ENCODE peak calls at places on chromosomes 6 and 20, in eight cellular contexts. X, J, Y, O, R, C, S and V are unnamed samples.

GRCh38 chr20:60984666-60985065 is 267.4 kb upstream of the CDH4 start:
- DNase-seq in S (no peak), O (no peak), X (no peak), Y (no peak), J (no peak), C (no peak), R (no peak), V (no peak)

GRCh38 chr6:150116195-150116800 is 26.5 kb upstream of the PPP1R14C start:
- DNase-seq in O (no peak), R (no peak), X (no peak), C (no peak), Y (no peak), J (no peak), S (no peak), V (no peak)

GRCh38 chr20:11432407-11432806 is 485.3 kb upstream of the BTBD3 start:
- DNase-seq in X (peak; percentile 95), J (no peak), Y (no peak), C (no peak), R (no peak), S (no peak), O (no peak), V (no peak)

GRCh38 chr6:118377711-118378414 is 170.2 kb upstream of the PLN start:
- DNase-seq in R (no peak), C (peak; percentile 68), J (no peak), S (peak; percentile 74), X (no peak), O (no peak), Y (peak; percentile 64), V (no peak)

GRCh38 chr20:10611357-10611756 is 62.4 kb downstream of the JAG1 start:
- DNase-seq in C (peak; percentile 69), J (no peak), R (peak; percentile 41), S (no peak), Y (no peak), X (peak; percentile 66), O (peak; percentile 35), V (peak; percentile 77)

GRCh38 chr6:111871725-111872520 is 1.3 kb downstream of the FYN start:
- DNase-seq in Y (peak; percentile 61), X (peak; percentile 30), O (peak; percentile 33), J (peak; percentile 37), S (no peak), C (peak; percentile 64), R (peak; percentile 60), V (peak; percentile 38)

GRCh38 chr6:158764188-158764849 is 54.8 kb downstream of the EZR start:
- DNase-seq in O (peak; percentile 22), Y (no peak), X (no peak), R (no peak), S (no peak), C (no peak), J (no peak), V (no peak)

GRCh38 chr6:100100776-100101175 is 106.8 kb upstream of the MCHR2 start:
- DNase-seq in Y (no peak), X (no peak), R (no peak), O (no peak), C (no peak), S (no peak), J (no peak), V (no peak)

GRCh38 chr20:11697055-11697454 is 220.6 kb upstream of the BTBD3 start:
- DNase-seq in C (no peak), S (no peak), Y (no peak), R (no peak), O (peak; percentile 40), X (no peak), J (no peak), V (no peak)

DNA sequence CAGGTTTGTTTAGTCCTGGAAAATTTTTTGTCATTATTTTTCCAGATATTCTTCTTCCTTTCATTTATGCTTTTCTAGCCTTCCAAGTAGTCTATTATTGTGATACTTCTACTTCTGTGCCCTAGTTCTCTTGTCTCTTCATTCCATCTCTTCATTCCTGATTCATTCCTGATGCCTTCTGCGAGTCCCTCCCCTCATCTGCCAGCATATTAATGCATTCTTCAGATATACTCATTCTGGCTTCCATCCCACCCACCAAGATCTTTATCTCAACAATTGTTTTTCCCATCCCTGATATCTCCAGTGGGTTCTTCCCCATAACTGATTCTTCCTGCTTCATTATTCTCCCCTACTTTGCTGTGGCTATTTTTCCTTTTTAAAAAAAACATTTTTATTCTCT is 35.2 kb downstream of the ALDH5A1 start:
- DNase-seq in Y (no peak), S (no peak), O (no peak), C (no peak), R (no peak), X (no peak), J (no peak), V (no peak)
- H3K36me3 ChIP-seq in Y (peaks cover 16% of the 10 kb centered on the region), S (peaks cover 9% of the 10 kb centered on the region), O (no peaks in the 10 kb centered on the region), C (no peaks in the 10 kb centered on the region), R (no peaks in the 10 kb centered on the region), X (no peaks in the 10 kb centered on the region), J (no peaks in the 10 kb centered on the region), V (no peaks in the 10 kb centered on the region)

GRCh38 chr6:1001655-1002349 is 308.9 kb upstream of the EXOC2 start:
- DNase-seq in C (no peak), X (no peak), O (no peak), Y (no peak), J (no peak), R (no peak), S (no peak), V (no peak)

GRCh38 chr6:1004885-1005635 is 306.8 kb upstream of the FOXQ1 start:
- DNase-seq in C (no peak), S (no peak), O (no peak), R (no peak), Y (no peak), J (no peak), X (no peak), V (no peak)

GRCh38 chr6:1002989-1003388 is 308.9 kb upstream of the FOXQ1 start:
- DNase-seq in X (no peak), S (no peak), Y (no peak), O (no peak), C (no peak), J (no peak), R (no peak), V (no peak)

GRCh38 chr6:1007159-1007558 is 304.7 kb upstream of the FOXQ1 start:
- DNase-seq in Y (no peak), R (no peak), C (no peak), X (no peak), J (no peak), S (no peak), O (no peak), V (no peak)

GRCh38 chr6:1003394-1004160 is 308.3 kb upstream of the FOXQ1 start:
- DNase-seq in X (no peak), C (no peak), R (no peak), O (no peak), J (no peak), Y (no peak), S (no peak), V (no peak)
- H3K27me3 ChIP-seq in X (peaks cover 19% of the 10 kb centered on the region), C (no peaks in the 10 kb centered on the region), R (no peaks in the 10 kb centered on the region), O (no peaks in the 10 kb centered on the region), J (no peaks in the 10 kb centered on the region), Y (no peaks in the 10 kb centered on the region), S (no peaks in the 10 kb centered on the region), V (no peaks in the 10 kb centered on the region)

DNA sequence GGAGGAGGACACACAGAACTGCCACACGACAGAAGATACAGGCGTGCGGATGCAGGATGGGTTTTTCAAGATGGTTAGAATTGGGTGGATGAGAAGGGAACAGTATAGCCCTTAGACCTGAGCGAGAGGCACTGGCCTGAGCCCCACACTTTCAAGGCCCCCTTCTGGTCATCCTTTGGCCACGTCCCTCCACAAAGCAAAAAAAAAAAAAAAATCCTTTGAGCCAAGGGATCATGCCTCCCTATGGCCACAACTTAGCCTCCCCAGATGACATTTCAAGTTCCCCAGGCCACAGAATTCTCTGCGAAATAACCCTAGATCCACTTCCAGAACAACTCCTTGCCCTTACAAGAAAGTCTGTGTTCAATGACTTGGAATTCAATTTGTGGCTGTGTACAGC is 30.4 kb downstream of the ELOVL2 start:
- DNase-seq in O (no peak), Y (no peak), J (no peak), C (no peak), X (no peak), S (no peak), R (no peak), V (no peak)
- H3K4me1 ChIP-seq in O (peaks cover 36% of the 10 kb centered on the region), Y (no peaks in the 10 kb centered on the region), J (no peaks in the 10 kb centered on the region), C (no peaks in the 10 kb centered on the region), X (peaks cover 10% of the 10 kb centered on the region), S (no peaks in the 10 kb centered on the region), R (peaks cover 6% of the 10 kb centered on the region), V (no peaks in the 10 kb centered on the region)

GRCh38 chr20:45848421-45848820 is 8.8 kb downstream of the ACOT8 start:
- DNase-seq in X (no peak), Y (no peak), S (no peak), C (no peak), R (no peak), J (no peak), O (no peak), V (no peak)

GRCh38 chr20:45851501-45851900 is 5.7 kb downstream of the ACOT8 start:
- DNase-seq in R (no peak), C (no peak), O (no peak), S (no peak), X (no peak), Y (no peak), J (no peak), V (no peak)

GRCh38 chr20:45850238-45850637 is 7.0 kb downstream of the ACOT8 start:
- DNase-seq in C (no peak), Y (no peak), X (no peak), S (no peak), J (no peak), O (no peak), R (no peak), V (no peak)

GRCh38 chr20:45848969-45849582 is 8.1 kb downstream of the ACOT8 start:
- DNase-seq in X (no peak), R (no peak), S (no peak), O (no peak), J (no peak), Y (no peak), C (no peak), V (no peak)

GRCh38 chr20:45850926-45851325 is 6.3 kb downstream of the ACOT8 start:
- DNase-seq in S (no peak), R (no peak), X (no peak), C (no peak), O (no peak), Y (no peak), J (no peak), V (no peak)
- H3K36me3 ChIP-seq in S (peaks cover 44% of the 10 kb centered on the region), R (peaks cover 12% of the 10 kb centered on the region), X (peaks cover 30% of the 10 kb centered on the region), C (no peaks in the 10 kb centered on the region), O (no peaks in the 10 kb centered on the region), Y (peaks cover 68% of the 10 kb centered on the region), J (peaks cover 9% of the 10 kb centered on the region), V (peaks cover 22% of the 10 kb centered on the region)